ENCODE peak calls at places on chromosomes 2 and 18, in five cellular contexts. X is fibroblast of lung, C is endothelial cell of umbilical vein, T is PC-9, Y is PC-3. D is an unnamed sample.

GRCh38 chr2:28539095-28539494 is 43.2 kb downstream of the PLB1 start:
- DNase-seq in X (no peak), C (peak; percentile 36), T (no peak), Y (no peak), D (no peak)

GRCh38 chr18:72866901-72867701 is 686 bp downstream of the NETO1 start:
- DNase-seq in X (peak; percentile 36), C (no peak), T (no peak), Y (no peak), D (no peak)

GRCh38 chr18:10454800-10455550 is 540 bp downstream of the APCDD1 start:
- DNase-seq in X (no peak), C (peak; percentile 4), T (no peak), Y (no peak), D (no peak)

GRCh38 chr18:49648326-49648725 is 86.5 kb downstream of the LIPG start:
- DNase-seq in X (no peak), C (no peak), T (no peak), Y (no peak), D (no peak)

GRCh38 chr18:58241877-58242276 is 197.9 kb downstream of the NEDD4L start:
- DNase-seq in X (peak; percentile 94), C (no peak), T (no peak), Y (peak; percentile 22), D (peak; percentile 93)

GRCh38 chr2:9002313-9002636 is 1.2 kb downstream of the MBOAT2 start:
- DNase-seq in X (no peak), C (no peak), T (no peak), Y (peak; percentile 23), D (no peak)

GRCh38 chr2:176494949-176495353 is 225.7 kb downstream of the MTX2 start:
- DNase-seq in X (no peak), C (no peak), T (no peak), Y (no peak), D (no peak)

GRCh38 chr2:136628490-136628889 is 136.9 kb upstream of the THSD7B start:
- DNase-seq in X (no peak), C (no peak), T (no peak), Y (no peak), D (no peak)

GRCh38 chr2:44974064-44974715 is 32.7 kb downstream of the SIX3 start:
- DNase-seq in X (peak; percentile 32), C (no peak), T (peak; percentile 77), Y (peak; percentile 90), D (no peak)

GRCh38 chr2:192194866-192195547 is at the start of gene TMEFF2:
- DNase-seq in X (peak; percentile 84), C (peak; percentile 61), T (no peak), Y (peak; percentile 43), D (peak; percentile 73)

GRCh38 chr2:119689218-119689617 is 10.2 kb downstream of the TMEM177 start:
- DNase-seq in X (no peak), C (no peak), T (no peak), Y (no peak), D (no peak)

GRCh38 chr2:3634631-3635091 is 23.3 kb upstream of the ALLC start:
- DNase-seq in X (no peak), C (no peak), T (no peak), Y (no peak), D (no peak)

GRCh38 chr2:28155627-28156026 is 237.0 kb upstream of the FOSL2 start:
- DNase-seq in X (no peak), C (no peak), T (no peak), Y (peak; percentile 28), D (no peak)

GRCh38 chr2:85584857-85585780 is 888 bp downstream of the VAMP5 start:
- DNase-seq in X (peak; percentile 65), C (peak; percentile 90), T (peak; percentile 89), Y (peak; percentile 84), D (peak; percentile 58)

GRCh38 chr2:53911434-53912189 is 51.8 kb upstream of the GPR75 start:
- DNase-seq in X (peak; percentile 3), C (peak; percentile 5), T (no peak), Y (no peak), D (no peak)

GRCh38 chr2:28347193-28347592 is 45.5 kb upstream of the FOSL2 start:
- DNase-seq in X (no peak), C (no peak), T (no peak), Y (no peak), D (no peak)

GRCh38 chr2:218958276-218958675 is 1.2 kb upstream of the CDK5R2 start:
- DNase-seq in X (no peak), C (no peak), T (no peak), Y (no peak), D (no peak)

GRCh38 chr2:218961229-218961628 is 1.8 kb downstream of the CDK5R2 start:
- DNase-seq in X (no peak), C (no peak), T (no peak), Y (no peak), D (no peak)

GRCh38 chr2:218959141-218959731 is at the start of gene CDK5R2:
- DNase-seq in X (peak; percentile 71), C (peak; percentile 77), T (no peak), Y (peak; percentile 92), D (peak; percentile 55)

GRCh38 chr2:218960196-218961165 is 1.0 kb downstream of the CDK5R2 start:
- DNase-seq in X (no peak), C (no peak), T (no peak), Y (no peak), D (no peak)

DNA sequence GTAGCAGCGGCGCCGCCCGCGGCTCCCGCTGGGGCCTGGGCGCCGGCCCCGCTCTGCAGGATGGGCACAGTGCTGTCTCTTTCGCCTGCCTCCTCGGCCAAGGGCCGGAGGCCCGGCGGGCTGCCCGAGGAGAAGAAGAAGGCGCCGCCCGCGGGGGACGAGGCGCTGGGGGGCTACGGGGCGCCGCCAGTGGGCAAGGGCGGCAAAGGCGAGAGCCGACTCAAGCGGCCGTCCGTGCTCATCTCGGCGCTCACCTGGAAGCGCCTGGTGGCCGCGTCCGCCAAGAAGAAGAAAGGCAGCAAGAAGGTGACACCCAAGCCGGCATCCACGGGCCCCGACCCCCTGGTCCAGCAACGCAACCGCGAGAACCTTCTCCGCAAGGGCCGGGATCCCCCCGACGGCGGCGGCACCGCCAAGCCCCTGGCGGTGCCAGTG is 312 bp downstream of the CDK5R2 start:
- DNase-seq in X (no peak), C (no peak), T (no peak), Y (no peak), D (no peak)
- TF ChIP-seq EZH2 in X (no peak), C (no peak), T (no peak), Y (peak; percentile 49), D (peak; percentile 94)

DNA sequence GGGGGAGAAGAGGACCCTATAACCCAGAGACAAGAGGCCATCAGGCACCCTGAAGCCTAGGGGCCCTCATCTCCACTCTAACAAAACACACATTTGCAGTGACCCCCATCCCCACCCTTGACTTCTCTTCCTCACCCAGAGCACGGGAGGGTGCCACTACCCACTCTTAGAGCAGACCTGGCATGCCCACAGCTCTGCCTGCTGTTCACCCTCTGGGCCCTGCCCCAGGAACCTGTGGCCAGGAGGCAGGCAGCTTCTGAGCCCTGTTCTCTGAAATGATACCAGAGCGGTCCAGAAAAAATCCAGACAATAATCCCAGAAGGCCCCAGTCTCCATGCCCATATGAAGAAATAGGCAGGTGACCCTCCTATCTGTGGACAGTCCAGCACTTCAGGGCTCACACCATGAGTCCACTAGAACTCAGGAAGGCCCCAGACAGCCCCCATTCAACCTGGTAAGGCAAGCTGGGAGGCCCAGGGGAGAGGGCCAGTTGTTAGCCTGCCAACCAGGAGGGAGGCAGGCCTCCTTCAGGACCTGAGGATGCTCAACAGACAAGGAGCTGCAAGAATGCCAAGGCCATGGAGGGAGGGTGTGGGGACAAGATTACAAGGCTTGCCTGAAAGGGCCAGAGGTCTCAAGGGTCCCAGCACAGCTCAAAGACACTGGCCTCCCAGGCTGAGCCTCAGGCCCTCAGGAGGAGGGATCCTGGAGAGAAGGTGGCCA is 75.0 kb downstream of the TNS1 start:
- DNase-seq in X (no peak), C (no peak), T (no peak), Y (no peak), D (no peak)
- H3K27ac ChIP-seq in X (no peak overlapping the region), C (peak overlapping the region; percentile 26), T (no peak overlapping the region), Y (no peak overlapping the region), D (no peak overlapping the region)

GRCh38 chr2:55155764-55156221 is 76.3 kb downstream of the CLHC1 start:
- DNase-seq in X (peak; percentile 85), C (no peak), T (peak; percentile 79), Y (peak; percentile 77), D (peak; percentile 81)

GRCh38 chr2:55154525-55155030 is 77.5 kb downstream of the CLHC1 start:
- DNase-seq in X (no peak), C (no peak), T (no peak), Y (no peak), D (no peak)

GRCh38 chr2:55156326-55156725 is 75.8 kb downstream of the CLHC1 start:
- DNase-seq in X (peak; percentile 82), C (no peak), T (no peak), Y (no peak), D (peak; percentile 75)

GRCh38 chr2:55153564-55154315 is 78.4 kb downstream of the CLHC1 start:
- DNase-seq in X (no peak), C (no peak), T (peak; percentile 52), Y (no peak), D (no peak)

GRCh38 chr2:55155206-55155605 is 76.9 kb downstream of the CLHC1 start:
- DNase-seq in X (peak; percentile 26), C (no peak), T (no peak), Y (no peak), D (no peak)
- H3K4me1 ChIP-seq in X (peaks cover 49% of the 10 kb centered on the region), C (peaks cover 17% of the 10 kb centered on the region), T (peaks cover 68% of the 10 kb centered on the region), Y (peaks cover 49% of the 10 kb centered on the region), D (peaks cover 39% of the 10 kb centered on the region)

GRCh38 chr2:236167297-236168109 is 683 bp downstream of the GBX2 start:
- DNase-seq in X (peak; percentile 66), C (peak; percentile 74), T (peak; percentile 39), Y (peak; percentile 54), D (peak; percentile 44)
- TF ChIP-seq EZH2 in X (peak; percentile 39), C (no peak), T (no peak), Y (no peak), D (peak; percentile 43)

D was measured in astrocyte.